ENCODE peak calls at places on chromosome 4, in four cellular contexts. T is OCI-LY7, P is K562, H is A549. K is an unnamed sample.

GRCh38 chr4:128528793-128529553 is 241.4 kb upstream of the PGRMC2 start:
- DNase-seq in T (no peak), P (no peak), H (peak; percentile 95), K (peak; percentile 64)

GRCh38 chr4:41532880-41533279 is 5.1 kb upstream of the LIMCH1 start:
- DNase-seq in T (no peak), P (no peak), H (no peak), K (no peak)

GRCh38 chr4:40316782-40317635 is 18.1 kb upstream of the CHRNA9 start:
- DNase-seq in T (peak; percentile 86), P (peak; percentile 87), H (peak; percentile 88), K (peak; percentile 76)

GRCh38 chr4:26621366-26621765 is 37.5 kb downstream of the TBC1D19 start:
- DNase-seq in T (no peak), P (no peak), H (no peak), K (no peak)

GRCh38 chr4:104941661-104942062 is 205.0 kb upstream of the TET2 start:
- DNase-seq in T (no peak), P (no peak), H (no peak), K (no peak)

GRCh38 chr4:168480991-168481588 is 798 bp upstream of the DDX60L start:
- DNase-seq in T (peak; percentile 4), P (peak; percentile 44), H (peak; percentile 72), K (no peak)

GRCh38 chr4:149932188-149932587 is 116.5 kb upstream of the IQCM start:
- DNase-seq in T (no peak), P (no peak), H (no peak), K (no peak)

GRCh38 chr4:16667464-16667863 is 231.0 kb downstream of the LDB2 start:
- DNase-seq in T (no peak), P (no peak), H (no peak), K (no peak)

GRCh38 chr4:8578717-8579116 is 1.5 kb upstream of the GPR78 start:
- DNase-seq in T (no peak), P (no peak), H (no peak), K (no peak)

DNA sequence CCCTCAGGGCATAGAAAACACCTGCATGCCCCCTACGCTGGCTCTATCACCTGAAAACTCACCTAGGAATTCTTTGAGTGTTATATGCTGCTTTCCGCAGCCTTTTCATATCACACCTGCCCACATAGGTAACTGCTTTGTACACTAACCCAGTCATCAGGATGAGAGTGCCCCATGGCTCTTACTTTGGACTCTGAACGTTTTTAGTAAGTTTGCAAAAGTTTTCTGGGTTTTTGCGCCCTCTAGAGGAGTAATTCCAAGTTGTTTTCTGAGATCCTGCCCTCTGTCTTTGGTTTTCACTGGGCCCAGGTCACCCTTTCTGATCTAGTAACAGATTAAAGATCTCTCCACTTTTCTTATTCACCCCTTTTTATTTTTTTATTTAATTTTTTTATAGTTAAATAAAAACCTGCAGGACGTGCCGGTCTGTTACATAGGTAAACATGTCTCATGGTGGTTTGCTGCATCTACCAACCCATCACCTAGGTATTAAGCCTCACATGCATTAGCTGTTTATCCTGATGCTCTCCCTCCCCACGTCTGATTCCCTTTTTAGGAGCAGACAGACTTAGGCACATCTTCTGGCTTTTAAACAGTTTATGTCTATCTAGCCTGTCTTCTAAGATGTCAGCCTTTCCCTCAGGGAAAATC is 139.2 kb downstream of the NWD2 start:
- DNase-seq in T (peak; percentile 54), P (peak; percentile 56), H (peak; percentile 14), K (peak; percentile 72)
- TF ChIP-seq CTCF in T (peak; percentile 83), P (peak; percentile 61), H (peak; percentile 48), K (peak; percentile 74)

GRCh38 chr4:120826449-120826848 is 96.1 kb downstream of the PRDM5 start:
- DNase-seq in T (no peak), P (no peak), H (no peak), K (no peak)
- H3K27ac ChIP-seq in T (no peak overlapping the region), P (no peak overlapping the region), H (no peak overlapping the region), K (no peak overlapping the region)

GRCh38 chr4:114924311-114924710 is 189.1 kb downstream of the NDST4 start:
- DNase-seq in T (no peak), P (no peak), H (no peak), K (peak; percentile 65)

GRCh38 chr4:114921790-114922581 is 191.4 kb downstream of the NDST4 start:
- DNase-seq in T (no peak), P (no peak), H (no peak), K (peak; percentile 30)

GRCh38 chr4:114926508-114926907 is 186.9 kb downstream of the NDST4 start:
- DNase-seq in T (no peak), P (no peak), H (no peak), K (no peak)

GRCh38 chr4:114921191-114921590 is 192.2 kb downstream of the NDST4 start:
- DNase-seq in T (no peak), P (no peak), H (no peak), K (no peak)

GRCh38 chr4:114922582-114922912 is 190.9 kb downstream of the NDST4 start:
- DNase-seq in T (no peak), P (no peak), H (no peak), K (no peak)
- H3K4me2 ChIP-seq in T (no peak overlapping the region), P (no peak overlapping the region), H (no peak overlapping the region), K (peak overlapping the region; percentile 2)

GRCh38 chr4:107046261-107046660 is 10.1 kb upstream of the DKK2 start:
- DNase-seq in T (no peak), P (no peak), H (no peak), K (no peak)

DNA sequence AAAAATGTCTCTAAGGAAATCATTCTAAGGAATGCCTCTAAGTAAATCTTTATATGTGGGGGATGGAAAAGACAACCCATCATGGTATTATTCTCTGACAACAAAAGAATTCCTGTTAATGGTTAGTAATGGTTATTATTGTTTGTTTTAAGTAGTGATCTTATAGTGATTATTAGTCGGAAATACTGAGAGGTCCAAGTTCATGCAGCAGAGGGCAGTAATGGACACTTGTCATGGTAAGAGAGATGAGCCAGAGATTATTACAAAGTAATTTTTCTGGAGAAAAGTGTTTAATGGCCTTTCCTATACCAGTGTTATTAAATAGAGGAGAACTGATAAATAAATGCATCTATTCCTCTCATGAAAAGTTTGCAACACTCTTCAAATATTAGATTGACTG is 8.1 kb upstream of the DKK2 start:
- DNase-seq in T (peak; percentile 1), P (no peak), H (no peak), K (no peak)
- TF ChIP-seq CTCF in T (peak; percentile 57), P (no peak), H (no peak), K (peak; percentile 12)